ENCODE peak calls at places on chromosomes 2 and 18, in five cellular contexts. G is DND-41, K is IMR-90, N is GM13976, A is NB4. M is an unnamed sample.

GRCh38 chr2:43464546-43464945 is 131.3 kb downstream of the THADA start:
- DNase-seq in K (peak), G (no peak), A (no peak), N (no peak), M (no peak)

GRCh38 chr2:138823651-138824050 is 43.5 kb upstream of the NXPH2 start:
- DNase-seq in A (no peak), K (no peak), G (no peak), N (no peak), M (no peak)

GRCh38 chr2:175793649-175794048 is 208.4 kb downstream of the LNPK start:
- DNase-seq in G (no peak), N (no peak), K (no peak), A (peak), M (no peak)

GRCh38 chr2:160454070-160454797 is 39.4 kb downstream of the RBMS1 start:
- DNase-seq in A (no peak), G (no peak), K (no peak), N (no peak), M (no peak)

GRCh38 chr2:223247136-223247535 is 195.1 kb downstream of the KCNE4 start:
- DNase-seq in A (peak), K (peak), N (no peak), G (no peak), M (peak)

GRCh38 chr2:140786585-140786984 is 1344.2 kb downstream of the LRP1B start:
- DNase-seq in G (no peak), A (no peak), K (no peak), N (no peak), M (no peak)

GRCh38 chr2:30234180-30234971 is 3.0 kb downstream of the LBH start:
- DNase-seq in N (no peak), A (no peak), K (peak), G (no peak), M (peak)

GRCh38 chr2:30026091-30027055 is 105.0 kb upstream of the ALK start:
- DNase-seq in A (peak), K (peak), G (peak), N (peak), M (peak)

GRCh38 chr2:19799881-19800780 is 101.7 kb downstream of the TTC32 start:
- DNase-seq in G (no peak), N (no peak), K (no peak), A (no peak), M (no peak)

GRCh38 chr2:134736167-134736885 is 17.5 kb upstream of the TMEM163 start:
- DNase-seq in N (no peak), G (no peak), K (peak), A (peak), M (no peak)

GRCh38 chr2:207248702-207249355 is 83.1 kb upstream of the KLF7 start:
- DNase-seq in G (no peak), N (no peak), K (peak), A (no peak), M (peak)

GRCh38 chr18:50429207-50429948 is 54.5 kb downstream of the SKA1 start:
- DNase-seq in A (peak), N (peak), G (peak), K (peak), M (no peak)

GRCh38 chr2:241865416-241865956 is 4.0 kb upstream of the RTP5 start:
- DNase-seq in N (no peak), A (no peak), K (no peak), G (no peak), M (no peak)

GRCh38 chr18:42108071-42108470 is 153.0 kb downstream of the PIK3C3 start:
- DNase-seq in A (no peak), N (no peak), K (no peak), G (no peak), M (no peak)

GRCh38 chr2:144522741-144523605 is 3.1 kb upstream of the ZEB2 start:
- DNase-seq in G (peak), N (no peak), K (no peak), A (peak), M (peak)

GRCh38 chr2:12457831-12458230 is 258.9 kb upstream of the TRIB2 start:
- DNase-seq in N (no peak), G (no peak), A (no peak), K (peak), M (no peak)

GRCh38 chr2:23844905-23845304 is 82.0 kb downstream of the ATAD2B start:
- DNase-seq in N (no peak), A (no peak), K (no peak), G (no peak), M (no peak)

GRCh38 chr18:23964282-23965238 is 50.0 kb upstream of the TTC39C start:
- DNase-seq in K (no peak), A (peak), G (peak), N (no peak), M (peak)

GRCh38 chr2:177314722-177315264 is 50.3 kb upstream of the NFE2L2 start:
- DNase-seq in G (no peak), A (no peak), N (no peak), K (no peak), M (no peak)

GRCh38 chr2:100752628-100753333 is 67.2 kb upstream of the NPAS2 start:
- DNase-seq in G (no peak), A (peak), K (peak), N (no peak), M (no peak)

GRCh38 chr2:146730882-146731281 is 1113.9 kb upstream of the ACVR2A start:
- DNase-seq in A (no peak), G (no peak), N (no peak), K (peak), M (no peak)

GRCh38 chr2:127486247-127486912 is 39.9 kb downstream of the IWS1 start:
- DNase-seq in G (no peak), N (no peak), A (peak), K (peak), M (no peak)

GRCh38 chr2:221397179-221397578 is 174.9 kb downstream of the EPHA4 start:
- DNase-seq in G (no peak), A (no peak), N (no peak), K (peak), M (no peak)

GRCh38 chr2:43399515-43400245 is 173.3 kb upstream of the ZFP36L2 start:
- DNase-seq in K (peak), G (no peak), A (no peak), N (no peak), M (no peak)

GRCh38 chr2:240981871-240982800 is 16.3 kb upstream of the SNED1 start:
- DNase-seq in G (no peak), A (no peak), K (no peak), N (no peak), M (no peak)

GRCh38 chr2:45964226-45964841 is 312.9 kb downstream of the PRKCE start:
- DNase-seq in G (peak), K (peak), A (no peak), N (no peak), M (peak)

GRCh38 chr2:113407446-113408099 is 29.9 kb upstream of the ZNG1B start:
- DNase-seq in A (peak), K (peak), N (no peak), G (no peak), M (no peak)

GRCh38 chr2:159539701-159540100 is 76.6 kb downstream of the BAZ2B start:
- DNase-seq in N (no peak), G (no peak), K (no peak), A (no peak), M (no peak)

GRCh38 chr18:45839415-45840395 is 14.2 kb downstream of the SIGLEC15 start:
- DNase-seq in G (no peak), A (peak), K (peak), N (no peak), M (peak)

GRCh38 chr2:173399229-173399628 is 44.6 kb downstream of the CDCA7 start:
- DNase-seq in N (no peak), K (no peak), A (no peak), G (no peak), M (no peak)

GRCh38 chr2:228401065-228401912 is 219.8 kb upstream of the SPHKAP start:
- DNase-seq in N (peak), K (no peak), A (peak), G (no peak), M (no peak)
- TF ChIP-seq CTCF in N (peak), K (no peak), A (peak), G (no peak), M (no peak)

GRCh38 chr2:22486343-22486742 is 898.6 kb upstream of the KLHL29 start:
- DNase-seq in N (no peak), A (no peak), G (no peak), K (no peak), M (no peak)
- TF ChIP-seq CTCF in N (no peak), A (no peak), G (no peak), K (no peak), M (no peak)

GRCh38 chr2:50607746-50608145 is 424.2 kb downstream of the NRXN1 start:
- DNase-seq in K (no peak), N (no peak), A (no peak), G (no peak), M (no peak)

GRCh38 chr2:50611261-50612020 is 420.5 kb downstream of the NRXN1 start:
- DNase-seq in K (no peak), A (no peak), G (no peak), N (no peak), M (no peak)

DNA sequence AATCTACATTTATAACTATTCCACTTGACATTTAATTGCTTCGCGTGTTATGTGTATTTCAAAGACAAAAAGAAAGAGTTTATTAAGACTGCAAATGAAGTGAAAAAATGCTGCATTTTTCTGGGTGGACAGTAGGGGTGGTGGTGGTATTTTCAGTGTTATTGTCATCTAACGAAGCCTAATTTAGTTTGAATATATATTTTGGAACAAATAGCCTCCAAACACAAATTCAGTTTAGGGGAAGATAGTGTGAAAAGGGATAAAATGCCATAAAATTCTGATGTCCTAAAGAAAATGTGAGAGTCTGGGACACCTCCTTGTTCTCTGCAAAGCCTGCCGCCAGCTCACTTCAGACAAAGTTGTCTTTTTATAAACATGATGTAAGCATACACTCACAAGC is 425.1 kb downstream of the NRXN1 start:
- DNase-seq in K (no peak), G (no peak), A (no peak), N (no peak), M (no peak)
- TF ChIP-seq CTCF in K (no peak), G (peak), A (no peak), N (no peak), M (no peak)

DNA sequence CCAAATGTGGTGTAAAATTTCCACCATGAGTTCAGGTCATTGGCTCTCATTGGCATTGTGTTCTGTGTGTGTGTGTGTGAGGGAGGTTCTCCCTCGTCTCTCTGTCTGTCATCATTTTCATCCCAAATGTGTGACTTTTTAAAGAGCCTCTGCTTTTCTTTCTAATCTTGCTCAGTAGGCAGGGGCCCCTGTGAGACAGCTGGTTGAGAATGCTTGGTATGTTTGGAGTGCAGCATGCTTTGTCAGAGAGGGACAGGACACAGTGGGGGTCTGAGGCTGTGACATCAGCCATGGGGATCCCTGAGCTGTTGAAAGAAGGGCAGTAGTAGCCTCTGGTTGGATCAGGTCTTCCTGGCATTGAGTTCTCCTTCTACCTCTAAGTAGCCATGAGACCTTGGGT is 10.6 kb downstream of the PTPRM start:
- DNase-seq in K (peak), N (no peak), A (no peak), G (no peak), M (no peak)
- TF ChIP-seq CTCF in K (no peak), N (no peak), A (no peak), G (no peak), M (no peak)

GRCh38 chr2:17996978-17997377 is 118.5 kb downstream of the KCNS3 start:
- DNase-seq in K (no peak), N (no peak), A (no peak), G (no peak), M (no peak)

GRCh38 chr2:18001671-18002070 is 123.2 kb downstream of the KCNS3 start:
- DNase-seq in A (no peak), K (no peak), N (no peak), G (no peak), M (no peak)
- TF ChIP-seq CTCF in A (peak), K (no peak), N (peak), G (peak), M (no peak)

GRCh38 chr18:3452750-3453539 is 3.0 kb downstream of the TGIF1 start:
- DNase-seq in G (no peak), K (peak), A (no peak), N (no peak), M (no peak)

GRCh38 chr18:3455090-3455640 is 5.2 kb downstream of the TGIF1 start:
- DNase-seq in G (no peak), A (no peak), N (no peak), K (no peak), M (no peak)

GRCh38 chr18:3453540-3454364 is 3.8 kb downstream of the TGIF1 start:
- DNase-seq in A (peak), G (peak), K (peak), N (no peak), M (peak)

GRCh38 chr18:3455938-3456685 is 6.1 kb downstream of the TGIF1 start:
- DNase-seq in A (no peak), G (no peak), K (peak), N (no peak), M (no peak)

GRCh38 chr18:3454365-3455089 is 4.6 kb downstream of the TGIF1 start:
- DNase-seq in K (peak), G (peak), N (peak), A (peak), M (peak)
- TF ChIP-seq CTCF in K (peak), G (peak), N (peak), A (peak), M (peak)

GRCh38 chr2:231188506-231189170 is 9.8 kb upstream of the ARMC9 start:
- DNase-seq in K (no peak), A (no peak), N (peak), G (no peak), M (no peak)

GRCh38 chr2:231187736-231188505 is 10.5 kb upstream of the ARMC9 start:
- DNase-seq in K (peak), N (no peak), A (no peak), G (no peak), M (no peak)

GRCh38 chr2:231189571-231190495 is 8.6 kb upstream of the ARMC9 start:
- DNase-seq in G (no peak), N (peak), K (no peak), A (no peak), M (no peak)

GRCh38 chr2:231190531-231191197 is 7.8 kb upstream of the ARMC9 start:
- DNase-seq in A (no peak), K (no peak), N (peak), G (no peak), M (no peak)

GRCh38 chr2:231189171-231189530 is 9.3 kb upstream of the ARMC9 start:
- DNase-seq in G (no peak), N (no peak), K (no peak), A (no peak), M (no peak)
- TF ChIP-seq CTCF in G (no peak), N (no peak), K (no peak), A (no peak), M (no peak)

GRCh38 chr2:200122683-200123082 is 167.3 kb downstream of the MAIP1 start:
- DNase-seq in N (no peak), A (no peak), K (no peak), G (no peak), M (no peak)
- TF ChIP-seq CTCF in N (no peak), A (no peak), K (no peak), G (no peak), M (no peak)

DNA sequence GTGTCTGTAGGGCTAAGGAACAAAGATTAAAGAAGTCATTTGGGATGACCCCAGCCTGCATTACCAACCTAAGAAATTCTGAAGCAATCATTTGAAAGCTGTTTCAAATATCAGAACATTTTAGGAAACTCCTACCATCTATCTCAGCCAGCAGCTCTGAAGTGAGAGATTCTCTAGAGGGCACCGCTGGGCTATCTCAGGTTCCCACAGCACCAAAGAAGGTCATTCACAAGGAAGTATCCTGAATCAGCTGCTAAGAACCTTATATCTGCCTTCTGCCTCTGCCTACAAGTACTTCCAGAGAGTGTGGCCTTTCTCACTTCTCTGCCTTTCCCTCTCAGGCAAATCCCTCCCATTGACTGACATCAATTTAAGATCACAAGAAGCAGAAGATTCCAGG is 13.4 kb upstream of the EVA1A start:
- DNase-seq in G (no peak), A (no peak), N (no peak), K (peak), M (no peak)
- TF ChIP-seq CTCF in G (peak), A (no peak), N (no peak), K (peak), M (no peak)

DNA sequence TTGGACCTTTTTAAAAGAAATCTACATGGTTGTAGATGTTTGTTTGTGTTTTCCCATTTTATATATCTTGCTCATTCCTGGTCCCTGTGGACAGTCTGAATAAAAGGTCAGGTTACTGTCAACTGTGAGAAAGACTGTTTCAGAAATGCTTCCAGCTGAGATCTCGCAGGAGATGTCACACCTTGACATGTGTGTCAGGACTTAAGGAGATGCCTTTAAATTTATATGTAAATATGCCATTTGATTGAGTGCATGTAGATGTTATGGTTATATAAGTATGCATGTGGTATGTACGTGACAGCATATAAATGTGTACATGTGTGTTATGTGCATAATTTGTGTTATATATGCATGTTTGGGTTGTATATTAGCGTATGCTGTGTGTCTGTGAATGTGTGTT is 2172.3 kb upstream of the CELF4 start:
- DNase-seq in G (no peak), A (no peak), K (no peak), N (no peak), M (no peak)
- TF ChIP-seq CTCF in G (no peak), A (no peak), K (no peak), N (no peak), M (no peak)

M was measured in activated CD8-positive, alpha-beta T cell treated with anti-CD3 and anti-CD28 coated beads for 36 hours.